ENCODE peak calls at places on chromosomes 3 and 15, in six cellular contexts. F, D, Q, X, A and B are unnamed samples.

GRCh38 chr15:68644088-68644904 is 65.5 kb downstream of the CORO2B start:
- DNase-seq in D (no peak), Q (no peak), F (no peak), A (peak), X (peak), B (no peak)

GRCh38 chr3:104428526-104428925 is 938.2 kb upstream of the ALCAM start:
- DNase-seq in F (no peak), D (no peak), Q (no peak), X (no peak), A (no peak), B (no peak)

GRCh38 chr3:126245811-126246727 is 65.7 kb upstream of the ALDH1L1 start:
- DNase-seq in F (peak), Q (peak), D (peak), X (peak), A (peak), B (no peak)

GRCh38 chr15:82570721-82571519 is 30.7 kb upstream of the RPS17 start:
- DNase-seq in D (peak), A (peak), X (no peak), F (no peak), Q (no peak), B (no peak)

GRCh38 chr3:147604136-147604535 is 195.0 kb downstream of the ZIC1 start:
- DNase-seq in A (no peak), D (no peak), F (no peak), Q (no peak), X (no peak), B (no peak)

GRCh38 chr3:48899298-48899697 is 616 bp upstream of the SLC25A20 start:
- DNase-seq in A (no peak), D (no peak), X (no peak), Q (no peak), F (no peak), B (no peak)

GRCh38 chr3:186937017-186937875 is 6.9 kb downstream of the ST6GAL1 start:
- DNase-seq in Q (no peak), F (no peak), X (no peak), D (no peak), A (no peak), B (no peak)

GRCh38 chr3:94307588-94307987 is 244.7 kb downstream of the NSUN3 start:
- DNase-seq in X (no peak), F (no peak), A (no peak), D (no peak), Q (no peak), B (peak)

GRCh38 chr3:40355410-40355809 is 31.6 kb upstream of the ENTPD3 start:
- DNase-seq in A (no peak), Q (no peak), X (no peak), F (no peak), D (no peak), B (no peak)

GRCh38 chr3:12947504-12948369 is 106.4 kb upstream of the RPL32 start:
- DNase-seq in A (peak), D (peak), X (peak), F (no peak), Q (peak), B (peak)

GRCh38 chr15:70415330-70415884 is 317.7 kb upstream of the TLE3 start:
- DNase-seq in F (no peak), Q (no peak), A (no peak), X (no peak), D (no peak), B (no peak)

GRCh38 chr15:90828111-90828510 is 40.3 kb upstream of the FURIN start:
- DNase-seq in F (no peak), Q (no peak), X (no peak), A (no peak), D (no peak), B (no peak)

GRCh38 chr15:93047621-93048425 is 41.2 kb downstream of the RGMA start:
- DNase-seq in A (no peak), Q (no peak), X (no peak), F (no peak), D (no peak), B (no peak)

GRCh38 chr15:36313021-36313420 is 266.4 kb upstream of the CDIN1 start:
- DNase-seq in D (no peak), F (no peak), X (no peak), A (peak), Q (no peak), B (no peak)

GRCh38 chr15:63305276-63305675 is 27.9 kb downstream of the APH1B start:
- DNase-seq in A (no peak), F (no peak), X (no peak), Q (no peak), D (no peak), B (no peak)

GRCh38 chr3:76514836-76515235 is 525.1 kb upstream of the ROBO2 start:
- DNase-seq in Q (no peak), F (no peak), A (no peak), X (no peak), D (no peak), B (no peak)

GRCh38 chr15:29870495-29871151 is 48.4 kb upstream of the TJP1 start:
- DNase-seq in Q (peak), X (no peak), D (no peak), A (no peak), F (no peak), B (no peak)

GRCh38 chr3:141938011-141938350 is 61.5 kb downstream of the ATP1B3 start:
- DNase-seq in D (no peak), A (no peak), X (no peak), Q (no peak), F (no peak), B (no peak)

GRCh38 chr15:34688699-34689098 is 66.1 kb downstream of the GJD2 start:
- DNase-seq in D (no peak), X (no peak), F (no peak), Q (no peak), A (no peak), B (no peak)

GRCh38 chr3:52794612-52795099 is at the start of gene ITIH3:
- DNase-seq in Q (no peak), F (no peak), A (no peak), X (peak), D (no peak), B (no peak)

GRCh38 chr3:73511555-73511954 is 113.2 kb downstream of the PDZRN3 start:
- DNase-seq in F (peak), X (no peak), A (no peak), Q (no peak), D (peak), B (no peak)

GRCh38 chr15:99692825-99693224 is 40.4 kb downstream of the LYSMD4 start:
- DNase-seq in X (no peak), Q (no peak), F (no peak), A (no peak), D (no peak), B (no peak)

GRCh38 chr15:25969886-25970285 is 106.8 kb upstream of the ATP10A start:
- DNase-seq in D (no peak), X (no peak), Q (no peak), F (no peak), A (no peak), B (no peak)

GRCh38 chr15:59688383-59688887 is 685 bp downstream of the BNIP2 start:
- DNase-seq in A (peak), X (peak), Q (peak), D (peak), F (no peak), B (no peak)

GRCh38 chr3:191379473-191379872 is 49.1 kb upstream of the UTS2B start:
- DNase-seq in F (no peak), X (no peak), A (no peak), Q (no peak), D (peak), B (no peak)

GRCh38 chr15:60523056-60523455 is 44.1 kb upstream of the ICE2 start:
- DNase-seq in D (no peak), A (peak), F (no peak), Q (no peak), X (peak), B (peak)

DNA sequence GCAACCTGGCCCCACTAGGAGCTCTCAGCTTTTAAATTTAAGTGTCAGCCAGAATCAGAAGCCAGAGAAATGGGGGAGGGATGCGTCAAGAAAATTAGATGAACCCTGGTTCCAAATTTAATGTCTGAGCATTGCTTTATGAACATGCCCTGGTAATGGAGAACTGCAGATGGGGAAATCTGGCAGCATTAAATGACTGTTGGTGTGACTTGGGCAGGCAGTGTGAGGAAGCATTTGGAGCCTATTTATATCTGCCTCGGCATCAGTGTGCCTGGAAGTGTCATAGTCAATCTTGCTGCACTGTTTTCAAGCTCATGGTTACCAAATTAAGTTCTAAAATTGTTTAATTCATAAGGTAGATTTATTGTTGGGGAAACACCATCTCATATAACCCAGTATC is 29.0 kb downstream of the NME9 start:
- DNase-seq in Q (no peak), F (no peak), X (no peak), D (no peak), A (no peak), B (no peak)
- H3K27ac ChIP-seq in Q (no peak), F (no peak), X (no peak), D (no peak), A (no peak), B (no peak)

GRCh38 chr15:48794697-48795134 is 16.2 kb downstream of the CEP152 start:
- DNase-seq in A (peak), D (no peak), F (no peak), X (no peak), Q (no peak), B (no peak)
- H3K27ac ChIP-seq in A (no peak), D (no peak), F (no peak), X (peak), Q (no peak), B (peak)

DNA sequence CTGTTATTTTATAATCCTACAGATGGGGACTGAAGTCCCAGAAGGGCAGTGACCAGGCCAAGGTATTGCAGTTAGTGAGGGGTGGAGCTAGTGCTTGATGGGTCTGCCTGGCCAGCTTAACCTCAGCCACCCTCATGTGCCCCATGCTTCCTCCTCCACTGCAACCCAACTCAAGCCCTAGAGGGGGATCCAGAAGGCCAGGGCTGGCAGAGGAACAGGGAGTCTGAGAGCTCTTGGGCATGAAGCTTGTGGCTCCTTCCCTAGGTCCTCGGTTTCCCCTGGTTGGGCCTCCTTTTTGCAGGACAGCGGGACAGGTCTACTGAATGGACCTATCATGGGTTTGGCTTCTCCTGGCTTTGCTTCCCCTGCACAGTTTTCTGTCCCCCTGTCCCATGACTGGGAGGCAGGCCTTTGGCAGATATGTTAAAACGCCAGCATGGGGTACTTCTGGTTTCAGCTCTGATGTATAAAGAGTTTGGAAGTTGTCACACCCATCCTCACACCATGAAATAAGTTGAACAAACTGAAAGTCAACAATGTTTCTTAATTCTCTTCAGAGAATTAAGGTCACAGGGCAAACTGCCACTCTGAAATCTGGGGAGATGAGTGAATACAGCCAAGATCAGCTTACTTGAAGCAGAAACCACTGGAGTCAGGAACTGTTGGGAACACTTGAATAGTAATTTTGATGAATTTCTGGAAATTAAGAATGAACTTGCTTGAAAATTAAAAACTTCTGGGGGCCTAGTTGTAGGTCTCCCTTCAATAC is 103.4 kb downstream of the SMAD6 start:
- DNase-seq in X (no peak), F (no peak), Q (peak), A (no peak), D (no peak), B (no peak)
- H3K27ac ChIP-seq in X (no peak), F (no peak), Q (no peak), A (no peak), D (no peak), B (no peak)

GRCh38 chr15:95556866-95557225 is 773.7 kb upstream of the NR2F2 start:
- DNase-seq in A (peak), F (no peak), Q (peak), D (peak), X (peak), B (no peak)
- H3K27ac ChIP-seq in A (peak), F (no peak), Q (no peak), D (no peak), X (peak), B (no peak)

DNA sequence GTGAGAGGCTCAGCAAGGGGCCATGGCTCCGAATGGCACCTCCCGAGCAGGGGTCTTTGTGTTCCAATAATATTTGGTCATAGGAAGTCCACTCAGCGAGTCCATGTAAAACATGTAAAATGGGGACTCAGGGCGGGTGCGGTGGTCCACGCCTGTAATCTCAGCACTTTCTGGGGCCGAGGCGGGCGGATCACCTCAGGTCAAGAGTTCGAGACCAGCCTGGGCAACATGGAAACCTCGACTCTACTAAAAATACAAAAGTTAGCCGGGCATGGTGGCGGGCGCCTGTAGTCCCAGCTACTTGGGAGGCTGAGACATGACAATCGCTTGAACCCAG is 26.4 kb downstream of the EFCC1 start:
- DNase-seq in F (no peak), Q (no peak), X (no peak), A (no peak), D (no peak), B (no peak)
- H3K27ac ChIP-seq in F (no peak), Q (no peak), X (no peak), A (no peak), D (no peak), B (no peak)